ENCODE peak calls at places on chromosomes 3 and 15, in four cellular contexts. F is germinal center, T is prostate gland, Q is 8988T. W is an unnamed sample.

GRCh38 chr3:62103531-62103930 is 269.8 kb downstream of the FEZF2 start:
- DNase-seq in F (no peak), T (no peak), Q (no peak), W (no peak)

GRCh38 chr3:137768361-137769320 is 4.5 kb downstream of the SOX14 start:
- DNase-seq in F (no peak), T (no peak), Q (no peak), W (peak)

GRCh38 chr3:113948015-113948917 is 453 bp downstream of the ZDHHC23 start:
- DNase-seq in F (peak), T (peak), Q (peak), W (no peak)

GRCh38 chr3:189165092-189165491 is 6.7 kb upstream of the TPRG1 start:
- DNase-seq in F (no peak), T (no peak), Q (no peak), W (no peak)

GRCh38 chr3:170320471-170321121 is 36.9 kb upstream of the SKIL start:
- DNase-seq in F (no peak), T (no peak), Q (no peak), W (no peak)

GRCh38 chr15:99095626-99096025 is 9.3 kb upstream of the SYNM start:
- DNase-seq in F (no peak), T (no peak), Q (no peak), W (no peak)

GRCh38 chr15:66633346-66633745 is 67.5 kb upstream of the LCTL start:
- DNase-seq in F (no peak), T (no peak), Q (no peak), W (no peak)

GRCh38 chr3:13277860-13278531 is 142.1 kb downstream of the NUP210 start:
- DNase-seq in F (no peak), T (peak), Q (no peak), W (peak)

GRCh38 chr15:101597360-101597928 is 54.7 kb downstream of the TM2D3 start:
- DNase-seq in F (no peak), T (no peak), Q (no peak), W (no peak)

GRCh38 chr3:41267975-41268640 is 68.8 kb downstream of the CTNNB1 start:
- DNase-seq in F (no peak), T (no peak), Q (peak), W (peak)

GRCh38 chr3:114418724-114419543 is 125.1 kb downstream of the TIGIT start:
- DNase-seq in F (peak), T (no peak), Q (no peak), W (peak)

GRCh38 chr15:44536298-44536961 is 517 bp upstream of the EIF3J start:
- DNase-seq in F (no peak), T (peak), Q (peak), W (no peak)

GRCh38 chr15:80507638-80508316 is 103.6 kb downstream of the ARNT2 start:
- DNase-seq in F (no peak), T (no peak), Q (no peak), W (peak)

GRCh38 chr3:194928183-194928736 is 242.6 kb downstream of the FAM43A start:
- DNase-seq in F (no peak), T (no peak), Q (no peak), W (no peak)

GRCh38 chr15:59174846-59175831 is 31.5 kb upstream of the LDHAL6B start:
- DNase-seq in F (peak), T (peak), Q (peak), W (peak)

GRCh38 chr3:181726351-181727121 is 14.8 kb downstream of the SOX2 start:
- DNase-seq in F (peak), T (no peak), Q (no peak), W (no peak)

GRCh38 chr3:156906275-156906674 is 80.1 kb downstream of the LEKR1 start:
- DNase-seq in F (no peak), T (no peak), Q (no peak), W (no peak)

GRCh38 chr3:143608966-143609365 is 239.3 kb downstream of the SLC9A9 start:
- DNase-seq in F (no peak), T (no peak), Q (no peak), W (peak)

GRCh38 chr3:82633319-82633718 is 871.9 kb upstream of the GBE1 start:
- DNase-seq in F (no peak), T (no peak), Q (no peak), W (no peak)

GRCh38 chr15:93063292-93063671 is 25.7 kb downstream of the RGMA start:
- DNase-seq in F (no peak), T (no peak), Q (no peak), W (no peak)

W was measured in AG08396.